ENCODE peak calls at places on chromosomes 12 and 14, in five cellular contexts. B, P, X, L and S are unnamed samples.

GRCh38 chr12:124654666-124655316 is 87.4 kb upstream of the NCOR2 start:
- DNase-seq in P (peak; percentile 49), X (peak; percentile 84), L (no peak), B (peak; percentile 77), S (peak; percentile 80)

GRCh38 chr14:99731536-99732435 is 47.7 kb downstream of the CYP46A1 start:
- DNase-seq in L (no peak), B (peak; percentile 30), P (peak; percentile 50), X (peak; percentile 46), S (peak; percentile 59)

GRCh38 chr12:30021046-30021833 is 237.5 kb upstream of the TMTC1 start:
- DNase-seq in B (no peak), P (no peak), L (no peak), X (no peak), S (no peak)

GRCh38 chr12:63068857-63069442 is 82.1 kb downstream of the AVPR1A start:
- DNase-seq in B (no peak), P (no peak), X (no peak), L (peak; percentile 53), S (no peak)

GRCh38 chr12:2960996-2961616 is 1.9 kb downstream of the TEAD4 start:
- DNase-seq in L (no peak), B (no peak), X (no peak), P (no peak), S (no peak)

GRCh38 chr12:91171475-91171874 is 11.1 kb downstream of the DCN start:
- DNase-seq in P (no peak), L (no peak), B (no peak), X (no peak), S (no peak)

GRCh38 chr14:91311284-91311662 is 66.8 kb upstream of the GPR68 start:
- DNase-seq in P (no peak), L (no peak), X (no peak), B (no peak), S (no peak)

GRCh38 chr14:100221419-100222218 is 17.3 kb upstream of the YY1 start:
- DNase-seq in X (peak; percentile 66), P (peak; percentile 44), L (peak; percentile 91), B (peak; percentile 57), S (peak; percentile 58)

GRCh38 chr14:99189201-99189801 is 82.7 kb downstream of the BCL11B start:
- DNase-seq in P (no peak), X (no peak), L (no peak), B (no peak), S (no peak)

GRCh38 chr12:103387385-103387784 is 108.4 kb downstream of the C12orf42 start:
- DNase-seq in P (no peak), L (no peak), X (no peak), B (no peak), S (no peak)

GRCh38 chr12:59055204-59055839 is 135.0 kb upstream of the LRIG3 start:
- DNase-seq in X (no peak), P (no peak), L (no peak), B (no peak), S (no peak)

GRCh38 chr12:116319316-116319715 is 41.8 kb upstream of the MED13L start:
- DNase-seq in L (no peak), B (no peak), X (no peak), P (no peak), S (no peak)

GRCh38 chr12:127487031-127487430 is 779.9 kb upstream of the TMEM132C start:
- DNase-seq in P (no peak), L (no peak), X (no peak), B (no peak), S (no peak)

GRCh38 chr14:70525691-70526090 is 9.1 kb downstream of the ADAM20 start:
- DNase-seq in L (no peak), B (no peak), X (no peak), P (no peak), S (no peak)

GRCh38 chr12:62250671-62251608 is 9.3 kb upstream of the USP15 start:
- DNase-seq in B (no peak), L (no peak), P (no peak), X (no peak), S (no peak)

GRCh38 chr14:53716521-53716920 is 240.1 kb downstream of the BMP4 start:
- DNase-seq in B (no peak), L (no peak), P (no peak), X (no peak), S (no peak)

GRCh38 chr14:36513012-36513420 is 7.0 kb downstream of the NKX2-1 start:
- DNase-seq in L (peak; percentile 65), B (no peak), P (no peak), X (no peak), S (no peak)

GRCh38 chr14:65128096-65128495 is 25.8 kb upstream of the MAX start:
- DNase-seq in B (no peak), P (no peak), X (no peak), L (no peak), S (no peak)

GRCh38 chr14:33670235-33670634 is 280.6 kb downstream of the EGLN3 start:
- DNase-seq in L (no peak), X (no peak), P (no peak), B (no peak), S (no peak)

GRCh38 chr14:94665121-94665520 is 52.9 kb downstream of the SERPINA3 start:
- DNase-seq in X (no peak), L (no peak), P (no peak), B (no peak), S (no peak)

DNA sequence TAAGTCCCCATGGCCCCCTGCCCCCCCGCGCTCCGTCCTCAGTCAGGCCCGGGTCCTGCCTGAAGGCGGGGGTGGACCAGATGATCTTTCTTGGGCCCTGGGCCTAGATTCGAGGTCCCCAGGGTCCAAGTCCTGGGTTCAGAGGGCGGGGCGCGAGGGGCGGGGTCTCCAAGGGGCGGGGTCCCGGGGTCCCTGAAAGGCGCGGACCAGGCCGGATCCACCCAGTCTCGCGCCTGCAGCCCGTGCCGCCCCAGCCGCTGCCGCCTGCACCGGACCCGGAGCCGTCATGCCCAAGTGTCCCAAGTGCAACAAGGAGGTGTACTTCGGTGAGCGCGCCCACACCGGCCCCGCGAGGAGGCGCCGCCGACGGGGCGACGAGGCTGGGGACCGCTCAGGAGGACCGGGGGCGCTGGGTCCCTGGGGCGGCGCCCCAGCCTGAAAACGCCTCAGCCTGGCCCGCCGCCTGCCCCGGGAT is 325 bp downstream of the CRIP1 start:
- DNase-seq in L (peak; percentile 45), X (peak; percentile 85), B (peak; percentile 70), P (no peak), S (peak; percentile 41)
- H3K27ac ChIP-seq in L (no peak overlapping the region), X (peak overlapping the region; percentile 99), B (peak overlapping the region; percentile 85), P (peak overlapping the region; percentile 15), S (peak overlapping the region; percentile 20)

GRCh38 chr14:77436042-77436441 is 12.7 kb upstream of the NOXRED1 start:
- DNase-seq in P (no peak), X (no peak), L (no peak), B (no peak), S (no peak)
- H3K36me3 ChIP-seq in P (peaks cover 8% of the 10 kb centered on the region), X (peaks cover 3% of the 10 kb centered on the region), L (peaks cover 8% of the 10 kb centered on the region), B (peaks cover 94% of the 10 kb centered on the region), S (peaks cover 16% of the 10 kb centered on the region)

DNA sequence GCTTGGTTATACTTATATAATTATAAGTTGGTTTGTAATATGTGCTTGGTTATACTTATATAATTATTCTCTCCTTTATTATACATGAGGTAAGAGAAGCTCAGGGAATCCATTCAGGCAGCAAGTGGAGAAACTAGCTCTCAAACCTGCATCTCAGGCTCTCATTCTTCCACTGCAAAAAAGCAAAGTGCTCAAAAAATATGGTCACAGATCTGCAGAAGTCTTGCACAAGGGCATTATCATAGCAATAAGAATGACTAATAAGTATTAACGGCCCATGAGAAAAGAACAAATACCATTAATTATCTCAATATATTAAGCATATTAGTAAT is 476 bp upstream of the TRAFD1 start:
- DNase-seq in X (no peak), P (no peak), L (no peak), B (no peak), S (no peak)
- H3K27ac ChIP-seq in X (no peak overlapping the region), P (no peak overlapping the region), L (no peak overlapping the region), B (no peak overlapping the region), S (no peak overlapping the region)

GRCh38 chr12:78149459-78149858 is 318.8 kb downstream of the NAV3 start:
- DNase-seq in L (no peak), B (no peak), X (no peak), P (no peak), S (no peak)

GRCh38 chr12:78143717-78144116 is 313.0 kb downstream of the NAV3 start:
- DNase-seq in B (no peak), X (no peak), P (no peak), L (no peak), S (no peak)

DNA sequence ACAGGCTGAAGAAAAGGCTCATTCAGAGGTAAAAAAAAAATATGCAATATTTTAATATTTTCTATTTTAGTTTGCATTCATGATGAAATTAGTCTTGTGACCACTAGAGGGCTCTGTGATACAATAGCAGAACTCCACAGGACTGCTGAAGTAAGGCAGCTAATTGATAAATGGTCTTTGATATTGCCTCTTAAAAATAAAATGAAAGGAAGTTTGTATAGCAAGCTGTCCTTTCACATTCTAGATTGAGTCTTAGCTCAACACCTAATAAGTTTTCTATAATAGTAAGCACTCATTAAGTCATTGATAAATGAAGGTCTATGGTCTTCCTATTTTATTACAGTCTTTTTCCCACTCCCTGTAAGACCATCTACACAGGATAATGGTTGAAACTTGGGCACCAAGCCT is 315.7 kb downstream of the NAV3 start:
- DNase-seq in B (no peak), X (no peak), L (peak; percentile 50), P (no peak), S (no peak)
- H3K36me3 ChIP-seq in B (no peaks in the 10 kb centered on the region), X (no peaks in the 10 kb centered on the region), L (no peaks in the 10 kb centered on the region), P (no peaks in the 10 kb centered on the region), S (no peaks in the 10 kb centered on the region)

GRCh38 chr14:104794099-104794498 is 1.4 kb downstream of the AKT1 start:
- DNase-seq in B (peak; percentile 79), X (no peak), P (peak; percentile 67), L (peak; percentile 78), S (no peak)
- H3K27ac ChIP-seq in B (peak overlapping the region; percentile 81), X (no peak overlapping the region), P (peak overlapping the region; percentile 77), L (no peak overlapping the region), S (peak overlapping the region; percentile 53)